ENCODE peak calls at places on chromosomes 16 and 17, in seven cellular contexts. J, L, W, S, Q, N and C are unnamed samples.

GRCh38 chr16:83727751-83728352 is 79.9 kb upstream of the HSBP1 start:
- DNase-seq in J (no peak), S (no peak), N (no peak), W (peak), L (no peak), Q (no peak), C (no peak)

GRCh38 chr16:86784267-86784626 is 205.9 kb downstream of the FOXL1 start:
- DNase-seq in N (no peak), Q (no peak), J (no peak), L (no peak), S (no peak), W (no peak), C (no peak)

GRCh38 chr17:60141111-60142018 is 8.4 kb upstream of the CA4 start:
- DNase-seq in W (no peak), S (no peak), L (no peak), J (no peak), N (no peak), Q (no peak), C (no peak)

GRCh38 chr17:72383053-72383847 is 262.4 kb downstream of the SOX9 start:
- DNase-seq in S (no peak), Q (peak), J (no peak), W (no peak), N (no peak), L (peak), C (no peak)

GRCh38 chr16:27226476-27226875 is 23.1 kb downstream of the KDM8 start:
- DNase-seq in J (no peak), W (no peak), S (no peak), L (no peak), N (no peak), Q (no peak), C (no peak)

GRCh38 chr17:2214887-2215615 is 88.5 kb downstream of the SMG6 start:
- DNase-seq in Q (peak), W (peak), J (no peak), L (no peak), N (no peak), S (no peak), C (no peak)

GRCh38 chr16:105521-105920 is 27.5 kb downstream of the MPG start:
- DNase-seq in S (no peak), W (no peak), J (no peak), Q (no peak), N (no peak), L (no peak), C (no peak)

GRCh38 chr16:11254913-11255736 is 879 bp downstream of the SOCS1 start:
- DNase-seq in L (peak), W (peak), Q (peak), N (no peak), J (peak), S (peak), C (no peak)

GRCh38 chr17:65334391-65334790 is 197.2 kb downstream of the RGS9 start:
- DNase-seq in J (no peak), N (no peak), L (no peak), S (no peak), Q (no peak), W (no peak), C (no peak)

GRCh38 chr16:58658796-58659211 is 25.8 kb downstream of the SLC38A7 start:
- DNase-seq in N (no peak), J (no peak), Q (no peak), W (peak), S (no peak), L (no peak), C (no peak)

GRCh38 chr17:76672270-76672851 is 28.8 kb upstream of the ST6GALNAC1 start:
- DNase-seq in W (peak), S (no peak), J (no peak), Q (no peak), N (no peak), L (no peak), C (peak)

GRCh38 chr17:62597150-62597549 is 30.3 kb upstream of the MRC2 start:
- DNase-seq in S (no peak), J (no peak), W (no peak), L (no peak), Q (no peak), N (no peak), C (no peak)

GRCh38 chr16:22633794-22634193 is 123.1 kb downstream of the NPIPB5 start:
- DNase-seq in J (no peak), L (no peak), S (no peak), W (no peak), Q (no peak), N (no peak), C (no peak)

GRCh38 chr17:76370261-76370993 is 14.0 kb upstream of the SPHK1 start:
- DNase-seq in W (peak), N (no peak), Q (peak), J (peak), L (no peak), S (peak), C (no peak)

GRCh38 chr16:87963400-87963799 is 12.2 kb downstream of the BANP start:
- DNase-seq in L (no peak), Q (no peak), W (peak), N (no peak), S (no peak), J (no peak), C (no peak)

GRCh38 chr17:38465420-38466345 is 37.4 kb downstream of the ARHGAP23 start:
- DNase-seq in L (no peak), S (peak), N (peak), W (no peak), J (peak), Q (peak), C (no peak)

GRCh38 chr17:49003557-49004511 is 6.6 kb downstream of the IGF2BP1 start:
- DNase-seq in N (no peak), S (peak), Q (no peak), J (no peak), W (peak), L (peak), C (no peak)

GRCh38 chr16:58098207-58099096 is 30.7 kb downstream of the CFAP20 start:
- DNase-seq in N (no peak), W (peak), J (no peak), Q (no peak), L (no peak), S (no peak), C (no peak)

GRCh38 chr16:30741461-30741914 is 6.7 kb upstream of the PHKG2 start:
- DNase-seq in Q (no peak), S (no peak), W (peak), N (no peak), J (no peak), L (no peak), C (peak)

GRCh38 chr17:79746955-79747507 is 16.3 kb downstream of the ENPP7 start:
- DNase-seq in N (no peak), W (peak), S (no peak), J (no peak), Q (no peak), L (no peak), C (no peak)

GRCh38 chr17:79246226-79246794 is 171.7 kb downstream of the ENGASE start:
- DNase-seq in S (no peak), W (no peak), L (no peak), N (no peak), J (no peak), Q (no peak), C (no peak)

GRCh38 chr17:3915642-3916012 is 638 bp downstream of the P2RX1 start:
- DNase-seq in J (no peak), S (no peak), L (no peak), W (no peak), N (no peak), Q (no peak), C (no peak)

GRCh38 chr17:50206604-50207293 is 5.3 kb upstream of the COL1A1 start:
- DNase-seq in N (no peak), S (no peak), Q (peak), L (peak), J (peak), W (peak), C (no peak)

GRCh38 chr17:50719924-50720805 is 762 bp downstream of the LUC7L3 start:
- DNase-seq in L (no peak), J (no peak), N (no peak), S (no peak), W (no peak), Q (no peak), C (no peak)

GRCh38 chr16:80973991-80974390 is 32.7 kb downstream of the CMC2 start:
- DNase-seq in L (no peak), J (no peak), Q (no peak), W (no peak), S (no peak), N (no peak), C (no peak)

GRCh38 chr16:80972611-80973010 is 34.1 kb downstream of the CMC2 start:
- DNase-seq in J (no peak), Q (no peak), L (no peak), W (no peak), S (no peak), N (no peak), C (no peak)

GRCh38 chr16:80971814-80972213 is 34.9 kb downstream of the CMC2 start:
- DNase-seq in S (no peak), W (no peak), N (peak), Q (no peak), J (no peak), L (no peak), C (no peak)

GRCh38 chr16:80976946-80977345 is 29.7 kb downstream of the CMC2 start:
- DNase-seq in J (no peak), W (no peak), L (no peak), S (no peak), Q (no peak), N (no peak), C (no peak)

DNA sequence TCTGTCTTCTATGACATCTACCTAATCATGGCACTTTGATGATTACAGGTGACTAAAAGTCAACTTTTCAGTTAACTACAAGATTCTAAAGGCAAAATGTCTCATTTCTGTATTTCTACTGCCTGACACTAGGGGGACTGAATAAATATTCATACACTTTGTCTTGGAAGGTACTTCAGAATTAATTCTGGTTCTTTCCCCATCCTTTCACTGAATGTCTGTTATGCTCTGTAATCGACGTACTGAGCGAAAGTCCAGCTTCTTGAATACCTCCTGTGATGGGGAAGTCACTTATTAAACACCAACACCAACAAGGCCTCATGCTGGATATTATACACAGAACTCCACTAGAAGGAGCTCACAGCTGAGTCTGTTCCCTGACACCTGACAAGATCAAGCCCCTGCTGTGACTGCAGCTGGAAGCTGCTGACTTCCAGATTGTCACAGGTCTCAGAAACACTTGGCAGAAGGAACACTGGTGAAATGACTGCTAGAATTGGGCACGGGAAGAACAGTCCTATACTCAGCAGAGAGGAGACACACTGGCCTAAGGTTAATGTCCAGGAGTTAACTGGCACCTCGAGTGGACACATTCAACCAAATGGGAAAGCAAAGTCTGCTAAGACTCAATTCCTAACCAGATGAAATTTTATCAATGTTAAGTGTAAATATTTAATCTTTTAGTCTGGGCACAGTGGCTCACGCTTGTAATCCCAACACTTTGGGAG is 31.9 kb downstream of the CMC2 start:
- DNase-seq in L (no peak), W (peak), J (no peak), Q (no peak), N (no peak), S (no peak), C (no peak)
- TF ChIP-seq CTCF in L (peak), W (peak), J (no peak), Q (no peak), N (peak), S (no peak), C (peak)

GRCh38 chr16:8796469-8797363 is 723 bp downstream of the TMEM186 start:
- DNase-seq in Q (no peak), S (no peak), W (no peak), L (no peak), N (no peak), J (no peak), C (no peak)

GRCh38 chr16:8795818-8796217 is 1.6 kb downstream of the TMEM186 start:
- DNase-seq in L (no peak), S (no peak), Q (no peak), W (no peak), N (no peak), J (no peak), C (no peak)

GRCh38 chr16:8797364-8798173 is at the start of the genes PMM2 and TMEM186:
- DNase-seq in Q (peak), W (peak), S (peak), N (peak), J (peak), L (peak), C (peak)

GRCh38 chr16:8798174-8798527 is 512 bp downstream of the PMM2 start:
- DNase-seq in N (no peak), L (no peak), J (no peak), S (no peak), W (peak), Q (no peak), C (no peak)

DNA sequence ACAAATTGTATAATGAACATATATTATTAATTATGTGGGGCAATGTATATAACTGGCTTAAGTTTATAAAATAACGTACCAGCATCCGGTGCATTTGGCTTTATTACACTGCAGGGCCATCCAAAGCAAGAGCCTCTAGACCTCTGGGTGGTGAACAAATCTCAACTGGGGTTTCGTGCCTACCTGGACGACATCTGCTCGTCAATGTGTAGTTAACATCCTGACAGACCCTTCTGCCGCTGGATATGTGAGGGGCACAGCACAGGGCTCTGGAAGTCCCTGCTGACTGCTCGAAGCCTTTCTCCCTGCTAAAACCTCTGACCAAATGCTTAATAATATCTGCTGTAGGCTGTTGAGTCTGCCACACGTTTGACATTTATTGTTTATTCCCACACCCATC is 2.3 kb downstream of the TMEM186 start:
- DNase-seq in J (no peak), L (no peak), W (no peak), S (no peak), N (no peak), Q (no peak), C (no peak)
- TF ChIP-seq CTCF in J (no peak), L (no peak), W (no peak), S (no peak), N (no peak), Q (peak), C (no peak)

GRCh38 chr16:64950262-64950661 is 171.6 kb downstream of the CDH11 start:
- DNase-seq in Q (no peak), W (no peak), J (no peak), L (no peak), S (no peak), N (no peak), C (no peak)
- TF ChIP-seq CTCF in Q (no peak), W (peak), J (no peak), L (peak), S (no peak), N (no peak), C (peak)

DNA sequence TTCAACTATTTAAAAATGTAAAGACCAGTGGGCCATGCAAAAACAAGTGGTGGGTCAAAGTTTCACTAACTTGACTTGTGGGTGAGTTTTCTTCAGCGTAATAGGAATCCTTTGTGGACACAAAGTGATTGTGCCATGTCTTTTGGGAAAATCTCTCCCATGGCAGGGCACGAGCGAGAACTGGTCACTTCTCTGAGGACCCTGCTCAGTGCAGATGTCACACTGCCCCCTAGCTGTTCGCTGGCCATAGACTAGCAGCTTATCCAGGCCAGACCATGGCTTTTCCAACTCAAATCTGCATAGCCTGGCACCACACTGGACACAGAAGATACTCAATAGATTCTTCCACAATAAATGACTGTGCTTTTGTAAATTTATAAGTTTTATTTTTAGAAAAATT is 306.0 kb upstream of the CCL2 start:
- DNase-seq in J (no peak), W (no peak), S (peak), N (no peak), Q (no peak), L (peak), C (no peak)
- TF ChIP-seq CTCF in J (no peak), W (no peak), S (no peak), N (no peak), Q (peak), L (peak), C (peak)

DNA sequence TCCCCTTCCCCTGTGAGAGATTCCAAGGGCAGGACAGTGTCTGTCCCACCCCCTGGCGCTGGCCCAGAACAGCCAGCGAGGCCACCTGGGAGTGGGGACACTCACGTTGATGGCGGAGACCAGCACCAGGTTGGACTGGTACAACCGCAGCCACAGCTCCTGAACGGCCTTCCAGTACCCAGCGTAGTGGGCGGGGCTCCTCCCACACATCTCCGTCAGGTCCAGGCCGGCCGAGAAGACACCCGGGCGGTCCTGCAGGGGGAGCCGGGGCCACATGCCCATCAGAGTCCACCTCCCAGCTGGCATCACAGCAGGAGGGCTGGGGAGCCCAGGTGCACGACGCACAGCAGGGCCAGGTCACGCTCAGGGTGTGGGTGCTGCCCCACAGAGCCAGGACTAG is 7.1 kb downstream of the ECI1 start:
- DNase-seq in L (peak), W (no peak), S (no peak), N (no peak), J (no peak), Q (no peak), C (no peak)
- TF ChIP-seq CTCF in L (no peak), W (no peak), S (no peak), N (no peak), J (no peak), Q (no peak), C (no peak)

GRCh38 chr17:34360571-34360970 is 2.5 kb downstream of the CCL1 start:
- DNase-seq in W (no peak), N (no peak), J (no peak), S (no peak), Q (no peak), L (no peak), C (no peak)

GRCh38 chr17:34354637-34355036 is 1.6 kb upstream of the CCL13 start:
- DNase-seq in J (no peak), S (no peak), N (no peak), Q (no peak), W (peak), L (no peak), C (no peak)

GRCh38 chr17:34356194-34356593 is at the start of gene CCL13:
- DNase-seq in L (no peak), W (no peak), Q (no peak), J (peak), S (no peak), N (no peak), C (no peak)

GRCh38 chr17:34358631-34359030 is 2.4 kb downstream of the CCL13 start:
- DNase-seq in L (no peak), N (no peak), W (no peak), Q (no peak), J (no peak), S (no peak), C (no peak)

GRCh38 chr17:34357398-34357797 is 1.1 kb downstream of the CCL13 start:
- DNase-seq in J (no peak), W (no peak), S (no peak), L (no peak), Q (no peak), N (no peak), C (no peak)
- TF ChIP-seq CTCF in J (no peak), W (no peak), S (no peak), L (no peak), Q (no peak), N (no peak), C (peak)